ENCODE peak calls at places on chromosomes 5 and 9, in four cellular contexts. Y, S, G and U are unnamed samples.

GRCh38 chr9:99398241-99398640 is 176.2 kb downstream of the SEC61B start:
- DNase-seq in Y (no peak), S (no peak), G (no peak), U (no peak)

GRCh38 chr5:135498662-135498995 is 37.1 kb downstream of the NEUROG1 start:
- DNase-seq in Y (no peak), S (no peak), G (no peak), U (no peak)

GRCh38 chr5:139979943-139980342 is 63.2 kb downstream of the NRG2 start:
- DNase-seq in Y (no peak), S (no peak), G (no peak), U (no peak)

GRCh38 chr5:19874811-19875210 is 113.2 kb downstream of the CDH18 start:
- DNase-seq in Y (no peak), S (no peak), G (no peak), U (no peak)

GRCh38 chr5:2751592-2752021 is at the start of gene IRX2:
- DNase-seq in Y (no peak), S (no peak), G (no peak), U (no peak)

GRCh38 chr5:125550237-125550636 is 803.8 kb upstream of the ZNF608 start:
- DNase-seq in Y (no peak), S (no peak), G (no peak), U (no peak)

GRCh38 chr5:75389430-75389829 is 52.4 kb downstream of the HMGCR start:
- DNase-seq in Y (no peak), S (no peak), G (no peak), U (no peak)

GRCh38 chr9:116499986-116500871 is 186.9 kb upstream of the TRIM32 start:
- DNase-seq in Y (no peak), S (no peak), G (peak), U (no peak)

GRCh38 chr5:103910002-103910401 is 347.4 kb upstream of the NUDT12 start:
- DNase-seq in Y (no peak), S (no peak), G (no peak), U (no peak)

GRCh38 chr9:88303785-88304495 is 84.3 kb upstream of the SPIN1 start:
- DNase-seq in Y (no peak), S (no peak), G (peak), U (peak)

GRCh38 chr5:63456279-63456678 is 506.0 kb downstream of the HTR1A start:
- DNase-seq in Y (no peak), S (no peak), G (no peak), U (no peak)

GRCh38 chr5:109939109-109939682 is 249.5 kb downstream of the MAN2A1 start:
- DNase-seq in Y (no peak), S (no peak), G (no peak), U (no peak)

GRCh38 chr5:1227669-1228068 is 2.5 kb downstream of the SLC6A18 start:
- DNase-seq in Y (peak), S (peak), G (no peak), U (no peak)

GRCh38 chr5:72525816-72526215 is 18.6 kb upstream of the ZNF366 start:
- DNase-seq in Y (no peak), S (no peak), G (no peak), U (no peak)

GRCh38 chr9:15999422-16000339 is 446.8 kb downstream of the CCDC171 start:
- DNase-seq in Y (no peak), S (no peak), G (no peak), U (no peak)

GRCh38 chr9:78408388-78408787 is 111.5 kb downstream of the PSAT1 start:
- DNase-seq in Y (no peak), S (no peak), G (no peak), U (no peak)

GRCh38 chr9:35519697-35520403 is 29.9 kb downstream of the RUSC2 start:
- DNase-seq in Y (no peak), S (no peak), G (no peak), U (no peak)

GRCh38 chr9:134895849-134896833 is 15.5 kb downstream of the FCN2 start:
- DNase-seq in Y (peak), S (no peak), G (peak), U (no peak)

GRCh38 chr5:158874814-158875213 is 224.9 kb downstream of the EBF1 start:
- DNase-seq in Y (no peak), S (no peak), G (no peak), U (no peak)

DNA sequence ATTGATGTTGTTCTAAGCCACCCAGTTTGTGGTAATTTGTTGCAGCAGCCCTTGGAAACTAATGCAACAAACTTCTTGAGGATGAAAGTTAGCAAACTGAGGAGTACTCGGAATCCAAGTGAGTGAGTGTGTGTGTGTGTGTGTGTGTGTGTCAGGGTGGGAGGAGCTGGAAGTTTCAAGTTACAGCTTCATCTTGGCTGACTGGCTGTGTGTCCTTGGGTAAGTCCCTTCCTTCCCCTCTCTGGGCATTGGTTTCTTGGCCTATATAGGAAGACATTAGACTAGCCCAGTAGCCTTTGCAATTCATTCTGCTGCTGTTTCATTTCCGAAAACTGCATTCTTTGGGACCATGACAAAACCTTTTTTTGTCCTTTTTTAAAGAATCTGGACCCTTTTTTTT is 157.2 kb downstream of the MELK start:
- DNase-seq in Y (no peak), S (no peak), G (no peak), U (no peak)
- TF ChIP-seq TARDBP in Y (no peak), S (no peak), G (no peak), U (no peak)

GRCh38 chr5:97165726-97166125 is 17.3 kb downstream of the RIOK2 start:
- DNase-seq in Y (no peak), S (peak), G (no peak), U (no peak)

GRCh38 chr5:97163360-97163764 is 19.7 kb downstream of the RIOK2 start:
- DNase-seq in Y (no peak), S (no peak), G (peak), U (no peak)

GRCh38 chr5:97163790-97164285 is 19.2 kb downstream of the RIOK2 start:
- DNase-seq in Y (no peak), S (no peak), G (no peak), U (no peak)

GRCh38 chr5:97164846-97165245 is 18.2 kb downstream of the RIOK2 start:
- DNase-seq in Y (no peak), S (no peak), G (no peak), U (no peak)

GRCh38 chr5:97162045-97162444 is 19.6 kb upstream of the LIX1 start:
- DNase-seq in Y (peak), S (peak), G (peak), U (peak)
- TF ChIP-seq TARDBP in Y (no peak), S (no peak), G (no peak), U (no peak)

GRCh38 chr5:134418958-134419357 is 7.3 kb upstream of the CDKN2AIPNL start:
- DNase-seq in Y (no peak), S (no peak), G (no peak), U (no peak)

GRCh38 chr5:134426362-134426761 is 14.7 kb upstream of the CDKN2AIPNL start:
- DNase-seq in Y (no peak), S (no peak), G (no peak), U (no peak)

GRCh38 chr5:134420326-134420725 is 8.6 kb upstream of the CDKN2AIPNL start:
- DNase-seq in Y (no peak), S (no peak), G (no peak), U (no peak)

GRCh38 chr5:134423376-134423775 is 11.7 kb upstream of the CDKN2AIPNL start:
- DNase-seq in Y (no peak), S (no peak), G (no peak), U (no peak)

DNA sequence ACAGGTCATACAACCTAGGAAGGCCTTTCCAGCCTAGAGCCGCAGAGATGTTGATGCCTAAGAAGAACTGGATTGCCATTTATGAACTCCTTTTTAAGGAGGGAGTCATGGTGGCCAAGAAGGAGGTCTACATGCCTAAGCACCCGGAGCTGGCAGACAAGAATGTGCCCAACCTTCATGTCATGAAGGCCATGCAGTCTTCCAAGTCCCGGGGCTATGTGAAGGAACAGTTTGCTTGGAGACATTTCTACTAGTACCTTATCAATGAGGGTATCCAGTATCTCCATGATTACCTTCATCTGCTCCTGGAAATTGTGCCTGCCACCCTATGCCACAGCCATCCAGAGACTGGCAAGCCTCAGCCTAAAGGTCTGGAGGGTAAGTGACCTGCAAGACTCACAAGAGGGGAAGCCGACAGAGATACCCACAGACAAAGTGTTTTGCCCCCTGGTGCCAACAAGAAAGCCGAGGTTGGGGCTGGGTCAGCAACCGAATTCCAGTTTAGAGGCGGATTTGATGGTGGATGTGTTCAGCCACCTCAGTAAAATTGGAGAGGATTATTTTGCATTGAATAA is 11.2 kb upstream of the CDKN2AIPNL start:
- DNase-seq in Y (no peak), S (no peak), G (no peak), U (no peak)
- TF ChIP-seq TARDBP in Y (no peak), S (no peak), G (no peak), U (no peak)

GRCh38 chr5:77724934-77725333 is 51.2 kb downstream of the TBCA start:
- DNase-seq in Y (no peak), S (no peak), G (no peak), U (no peak)
- TF ChIP-seq TARDBP in Y (no peak), S (no peak), G (no peak), U (no peak)

GRCh38 chr9:129823163-129823933 is 588 bp downstream of the TOR1A start:
- DNase-seq in Y (peak), S (no peak), G (peak), U (no peak)
- TF ChIP-seq TARDBP in Y (no peak), S (no peak), G (no peak), U (no peak)

DNA sequence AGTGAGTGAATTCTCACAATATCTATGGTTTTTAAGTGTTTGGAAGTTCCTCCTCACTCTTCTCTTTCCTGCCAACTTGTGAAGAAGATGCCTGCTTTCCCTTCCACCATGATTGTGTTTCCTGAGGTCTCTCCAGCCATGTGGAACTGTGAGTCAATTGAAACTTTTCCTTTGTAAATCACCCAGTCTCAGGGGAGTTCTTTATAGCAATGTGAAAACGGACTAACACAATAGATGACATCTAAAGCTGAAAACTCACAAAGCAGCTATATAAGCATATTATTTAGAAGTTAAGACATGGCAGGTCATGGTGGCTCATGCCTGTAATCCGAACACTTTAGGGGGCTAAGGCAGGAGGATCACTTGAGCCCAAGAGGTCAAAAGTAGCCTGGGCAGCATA is 130.2 kb downstream of the ARRDC3 start:
- DNase-seq in Y (no peak), S (no peak), G (no peak), U (no peak)
- TF ChIP-seq TARDBP in Y (no peak), S (no peak), G (no peak), U (no peak)

GRCh38 chr5:116389601-116390000 is 185.0 kb downstream of the SEMA6A start:
- DNase-seq in Y (no peak), S (no peak), G (no peak), U (no peak)
- TF ChIP-seq TARDBP in Y (no peak), S (no peak), G (no peak), U (no peak)

DNA sequence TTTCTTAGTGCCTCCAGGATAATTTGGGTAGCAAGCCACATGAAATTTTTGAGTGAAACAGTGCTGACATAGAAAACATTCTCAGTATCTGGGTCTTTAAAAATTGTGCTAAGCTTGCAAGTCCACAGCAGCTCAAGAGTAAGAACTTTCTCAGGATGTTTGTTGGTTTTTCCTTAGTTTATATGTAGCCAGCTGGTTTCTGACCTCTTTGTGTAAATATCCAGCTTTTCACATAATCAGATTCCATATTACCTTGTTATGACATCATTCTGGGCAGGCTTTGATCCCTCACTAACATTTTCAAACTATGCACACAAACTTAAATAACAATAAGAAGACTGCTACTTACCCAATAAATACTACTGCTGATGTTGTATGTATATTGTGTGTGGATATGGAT is 82.9 kb upstream of the VCAN start:
- DNase-seq in Y (no peak), S (no peak), G (no peak), U (no peak)
- TF ChIP-seq TARDBP in Y (no peak), S (no peak), G (no peak), U (no peak)

GRCh38 chr5:50962934-50963646 is 296.7 kb downstream of the PARP8 start:
- DNase-seq in Y (peak), S (peak), G (peak), U (no peak)

GRCh38 chr5:50963647-50964584 is 297.5 kb downstream of the PARP8 start:
- DNase-seq in Y (peak), S (no peak), G (no peak), U (no peak)

GRCh38 chr5:50953290-50953689 is 286.9 kb downstream of the PARP8 start:
- DNase-seq in Y (no peak), S (no peak), G (no peak), U (no peak)

GRCh38 chr5:50958852-50959457 is 292.5 kb downstream of the PARP8 start:
- DNase-seq in Y (peak), S (peak), G (peak), U (no peak)
- TF ChIP-seq TARDBP in Y (no peak), S (no peak), G (no peak), U (no peak)